ENCODE peak calls at places on chromosomes 13 and 19, in six cellular contexts. One of them, this sample, is unnamed.

GRCh38 chr19:39052846-39053245 is 20.5 kb upstream of the FBXO27 start:
- DNase-seq in NCI-H1092: no peak
- DNase-seq in AG08395: no peak
- DNase-seq in AG04450: no peak
- DNase-seq in amniotic epithelial cell: no peak
- DNase-seq in HepG2: no peak
- DNase-seq in this sample: no peak

GRCh38 chr19:57269515-57270250 is 10.6 kb upstream of the ZNF460 start:
- DNase-seq in NCI-H1092: no peak
- DNase-seq in AG08395: peak; percentile 89
- DNase-seq in AG04450: peak; percentile 63
- DNase-seq in amniotic epithelial cell: peak; percentile 92
- DNase-seq in HepG2: no peak
- DNase-seq in this sample: no peak

GRCh38 chr13:93169980-93170379 is 56.6 kb upstream of the GPC6 start:
- DNase-seq in NCI-H1092: no peak
- DNase-seq in AG08395: peak; percentile 50
- DNase-seq in AG04450: peak; percentile 61
- DNase-seq in amniotic epithelial cell: peak; percentile 99
- DNase-seq in HepG2: peak; percentile 18
- DNase-seq in this sample: no peak

GRCh38 chr13:98533912-98534311 is 43.0 kb downstream of the STK24 start:
- DNase-seq in NCI-H1092: no peak
- DNase-seq in AG08395: no peak
- DNase-seq in AG04450: no peak
- DNase-seq in amniotic epithelial cell: no peak
- DNase-seq in HepG2: no peak
- DNase-seq in this sample: no peak

GRCh38 chr19:18415177-18415867 is 3.9 kb upstream of the SSBP4 start:
- DNase-seq in NCI-H1092: no peak
- DNase-seq in AG08395: peak; percentile 67
- DNase-seq in AG04450: no peak
- DNase-seq in amniotic epithelial cell: peak; percentile 95
- DNase-seq in HepG2: no peak
- DNase-seq in this sample: peak; percentile 94

GRCh38 chr13:101258071-101258470 is 158.2 kb downstream of the NALCN start:
- DNase-seq in NCI-H1092: no peak
- DNase-seq in AG08395: peak; percentile 88
- DNase-seq in AG04450: no peak
- DNase-seq in amniotic epithelial cell: peak; percentile 73
- DNase-seq in HepG2: peak; percentile 9
- DNase-seq in this sample: no peak

GRCh38 chr19:41914191-41914834 is 13.9 kb downstream of the ERFL start:
- DNase-seq in NCI-H1092: no peak
- DNase-seq in AG08395: no peak
- DNase-seq in AG04450: no peak
- DNase-seq in amniotic epithelial cell: no peak
- DNase-seq in HepG2: no peak
- DNase-seq in this sample: no peak

GRCh38 chr19:2345076-2345475 is 15.0 kb upstream of the TMPRSS9 start:
- DNase-seq in NCI-H1092: no peak
- DNase-seq in AG08395: no peak
- DNase-seq in AG04450: no peak
- DNase-seq in amniotic epithelial cell: no peak
- DNase-seq in HepG2: no peak
- DNase-seq in this sample: no peak

GRCh38 chr19:3617463-3617862 is 9.1 kb downstream of the CACTIN start:
- DNase-seq in NCI-H1092: no peak
- DNase-seq in AG08395: no peak
- DNase-seq in AG04450: no peak
- DNase-seq in amniotic epithelial cell: no peak
- DNase-seq in HepG2: no peak
- DNase-seq in this sample: peak; percentile 67

GRCh38 chr19:29480507-29480906 is 45.3 kb upstream of the VSTM2B start:
- DNase-seq in NCI-H1092: no peak
- DNase-seq in AG08395: no peak
- DNase-seq in AG04450: no peak
- DNase-seq in amniotic epithelial cell: no peak
- DNase-seq in HepG2: no peak
- DNase-seq in this sample: peak; percentile 80

GRCh38 chr13:62653371-62653770 is 1237.7 kb upstream of the PCDH20 start:
- DNase-seq in NCI-H1092: no peak
- DNase-seq in AG08395: no peak
- DNase-seq in AG04450: no peak
- DNase-seq in amniotic epithelial cell: no peak
- DNase-seq in HepG2: no peak
- DNase-seq in this sample: no peak

GRCh38 chr19:990119-990571 is 6.0 kb downstream of the WDR18 start:
- DNase-seq in NCI-H1092: no peak
- DNase-seq in AG08395: no peak
- DNase-seq in AG04450: no peak
- DNase-seq in amniotic epithelial cell: peak; percentile 72
- DNase-seq in HepG2: no peak
- DNase-seq in this sample: no peak

GRCh38 chr13:54241719-54242118 is 1213.1 kb downstream of the OLFM4 start:
- DNase-seq in NCI-H1092: peak; percentile 61
- DNase-seq in AG08395: peak; percentile 1
- DNase-seq in AG04450: no peak
- DNase-seq in amniotic epithelial cell: no peak
- DNase-seq in HepG2: no peak
- DNase-seq in this sample: no peak

GRCh38 chr13:23796546-23796945 is 92.7 kb downstream of the MIPEP start:
- DNase-seq in NCI-H1092: no peak
- DNase-seq in AG08395: no peak
- DNase-seq in AG04450: no peak
- DNase-seq in amniotic epithelial cell: peak; percentile 61
- DNase-seq in HepG2: peak; percentile 34
- DNase-seq in this sample: no peak